ENCODE peak calls at places on chromosomes 12 and 14, in four cellular contexts. Y is IMR-90, L is H1, P is mesendoderm. G is an unnamed sample.

GRCh38 chr14:24329736-24330135 is 5.1 kb downstream of the ADCY4 start:
- DNase-seq in P (no peak), Y (no peak), L (no peak), G (no peak)

GRCh38 chr14:53304726-53305381 is 151.7 kb upstream of the DDHD1 start:
- DNase-seq in Y (peak), P (no peak), L (no peak), G (no peak)

GRCh38 chr12:92949466-92949865 is 20.4 kb upstream of the EEA1 start:
- DNase-seq in P (no peak), L (no peak), Y (no peak), G (no peak)

GRCh38 chr12:112182499-112182898 is 57.1 kb downstream of the TRAFD1 start:
- DNase-seq in P (no peak), L (no peak), Y (peak), G (no peak)

GRCh38 chr14:99395904-99396530 is 84.6 kb downstream of the SETD3 start:
- DNase-seq in Y (peak), P (no peak), L (peak), G (no peak)

GRCh38 chr12:25653487-25654175 is 100.5 kb upstream of the LMNTD1 start:
- DNase-seq in L (no peak), Y (no peak), P (no peak), G (no peak)

GRCh38 chr12:39127401-39127800 is 222.0 kb upstream of the CPNE8 start:
- DNase-seq in L (no peak), Y (no peak), P (peak), G (no peak)

GRCh38 chr14:37599527-37600368 is 4.3 kb downstream of the TTC6 start:
- DNase-seq in Y (no peak), P (peak), L (peak), G (peak)

GRCh38 chr14:54169254-54169924 is 212.8 kb upstream of the BMP4 start:
- DNase-seq in P (no peak), Y (peak), L (no peak), G (no peak)

DNA sequence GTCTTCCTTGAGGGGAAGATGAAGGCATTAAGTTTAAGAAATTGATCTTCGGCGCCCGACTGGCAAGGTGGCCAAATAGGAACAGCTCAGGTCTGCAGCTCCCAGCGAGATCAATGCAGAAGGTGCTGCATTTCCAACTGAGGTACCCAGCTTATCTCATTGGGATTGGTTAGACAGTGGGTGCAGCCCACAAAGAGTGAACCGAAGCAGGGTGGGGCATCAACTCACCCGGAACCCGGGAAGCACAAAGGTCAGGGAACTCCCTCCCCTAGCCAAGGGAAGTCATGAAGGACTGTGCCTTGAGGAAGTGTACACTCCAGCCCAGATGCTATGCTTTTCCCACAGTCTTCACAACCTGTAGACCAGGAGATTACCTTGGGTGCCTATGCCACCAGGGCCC is 45.2 kb upstream of the AVPR1A start:
- DNase-seq in Y (no peak), L (no peak), P (no peak), G (no peak)
- H4K5ac ChIP-seq in Y (no peak), L (no peak), P (no peak), G (no peak)

GRCh38 chr12:47111392-47111778 is 31.6 kb upstream of the AMIGO2 start:
- DNase-seq in Y (no peak), P (no peak), L (no peak), G (no peak)
- H2BK5ac ChIP-seq in Y (no peak), P (no peak), L (no peak), G (no peak)

DNA sequence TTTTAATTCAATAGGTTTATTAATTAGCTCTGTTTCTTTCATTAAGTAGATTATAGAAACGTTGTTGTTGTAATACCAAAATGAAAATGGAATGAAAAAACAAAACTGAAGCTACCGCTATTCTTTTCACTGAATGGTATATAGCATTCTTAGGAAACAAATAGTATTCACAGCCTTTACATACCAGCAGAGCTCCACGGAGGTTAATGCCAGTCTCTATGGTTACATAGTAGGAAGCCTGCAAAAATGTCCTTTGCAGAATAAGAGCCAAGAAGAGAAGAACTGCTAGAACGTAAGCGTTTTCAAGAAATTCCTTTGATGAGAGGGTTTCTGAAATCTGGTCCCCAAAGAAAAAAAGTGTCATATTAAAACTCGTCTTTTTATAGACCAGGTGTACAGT is 30.6 kb downstream of the ABCC9 start:
- DNase-seq in L (no peak), P (peak), Y (no peak), G (no peak)
- H3K23ac ChIP-seq in L (no peak), P (no peak), Y (no peak), G (no peak)

GRCh38 chr12:13252024-13252423 is 55.5 kb downstream of the EMP1 start:
- DNase-seq in L (no peak), P (no peak), Y (no peak), G (no peak)

GRCh38 chr12:13251496-13251895 is 55.0 kb downstream of the EMP1 start:
- DNase-seq in L (no peak), Y (no peak), P (no peak), G (no peak)

GRCh38 chr12:13252616-13253015 is 56.1 kb downstream of the EMP1 start:
- DNase-seq in P (no peak), Y (no peak), L (no peak), G (no peak)

GRCh38 chr12:13248956-13249355 is 52.4 kb downstream of the EMP1 start:
- DNase-seq in P (no peak), Y (no peak), L (no peak), G (no peak)

DNA sequence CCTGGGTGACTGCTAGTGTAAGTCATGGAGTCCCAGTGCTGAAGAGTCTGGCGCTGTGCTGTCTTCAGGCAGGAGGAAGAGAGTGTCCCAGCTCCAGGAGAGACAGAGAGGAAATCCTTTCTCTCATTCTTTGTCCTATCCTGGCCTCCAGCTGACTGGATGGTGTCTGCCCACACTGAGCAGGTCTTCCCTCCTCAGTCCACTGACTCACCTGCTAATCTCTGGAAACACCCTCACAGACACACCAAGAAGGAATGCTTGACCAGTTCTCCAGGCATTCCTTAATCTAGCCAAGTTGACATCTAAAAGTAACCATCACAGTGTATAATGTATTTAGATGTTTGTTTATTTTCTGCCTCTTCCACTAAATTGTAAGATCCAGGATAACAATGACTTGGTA is 53.9 kb downstream of the EMP1 start:
- DNase-seq in P (no peak), L (no peak), Y (peak), G (no peak)
- H4K5ac ChIP-seq in P (no peak), L (no peak), Y (no peak), G (no peak)

G was measured in H9.